ENCODE peak calls at places on chromosomes 4 and X, in seven cellular contexts. H is HEK293T, X is mucosa of gallbladder, F is pons, D is T-helper 2 cell, R is tibial nerve, E is astrocyte of the spinal cord. W is an unnamed sample.

GRCh38 chr4:177367336-177367735 is 57.7 kb downstream of the NEIL3 start:
- DNase-seq in H (peak), X (no peak), F (no peak), D (no peak), R (no peak), E (no peak), W (no peak)

GRCh38 chr4:3261411-3262207 is 12.7 kb downstream of the MSANTD1 start:
- DNase-seq in H (no peak), X (no peak), F (no peak), D (no peak), R (no peak), E (no peak), W (no peak)

GRCh38 chrX:107154787-107155620 is 36.4 kb upstream of the RBM41 start:
- DNase-seq in H (no peak), X (no peak), F (no peak), D (no peak), R (no peak), E (peak), W (no peak)

GRCh38 chr4:159425749-159426376 is 323.0 kb downstream of the RAPGEF2 start:
- DNase-seq in H (no peak), X (no peak), F (no peak), D (no peak), R (no peak), E (no peak), W (no peak)

GRCh38 chr4:76486588-76487276 is 51.7 kb downstream of the SHROOM3 start:
- DNase-seq in H (no peak), X (no peak), F (no peak), D (no peak), R (no peak), E (no peak), W (no peak)

GRCh38 chr4:113455081-113455480 is 306.5 kb downstream of the CAMK2D start:
- DNase-seq in H (no peak), X (no peak), F (no peak), D (no peak), R (no peak), E (no peak), W (no peak)

GRCh38 chr4:173433447-173433846 is 34.5 kb upstream of the SCRG1 start:
- DNase-seq in H (no peak), X (no peak), F (no peak), D (no peak), R (no peak), E (no peak), W (no peak)

GRCh38 chrX:155086202-155086840 is 15.0 kb downstream of the BRCC3 start:
- DNase-seq in H (peak), X (no peak), F (no peak), D (peak), R (peak), E (peak), W (peak)

GRCh38 chr4:13920111-13920875 is 292.8 kb upstream of the BOD1L1 start:
- DNase-seq in H (no peak), X (no peak), F (no peak), D (no peak), R (no peak), E (peak), W (no peak)

GRCh38 chr4:128649575-128650205 is 159.8 kb upstream of the JADE1 start:
- DNase-seq in H (no peak), X (peak), F (no peak), D (no peak), R (no peak), E (peak), W (no peak)

GRCh38 chr4:171891038-171891437 is 77.8 kb downstream of the GALNTL6 start:
- DNase-seq in H (no peak), X (no peak), F (no peak), D (no peak), R (no peak), E (no peak), W (no peak)

GRCh38 chr4:13833171-13833804 is 205.8 kb upstream of the BOD1L1 start:
- DNase-seq in H (no peak), X (no peak), F (no peak), D (no peak), R (no peak), E (no peak), W (no peak)

GRCh38 chr4:149595500-149595899 is 220.1 kb downstream of the IQCM start:
- DNase-seq in H (no peak), X (no peak), F (no peak), D (no peak), R (no peak), E (no peak), W (no peak)

GRCh38 chr4:44319129-44319528 is 129.5 kb downstream of the KCTD8 start:
- DNase-seq in H (no peak), X (no peak), F (no peak), D (no peak), R (no peak), E (no peak), W (no peak)

GRCh38 chr4:72500214-72500613 is 68.8 kb downstream of the ADAMTS3 start:
- DNase-seq in H (no peak), X (no peak), F (no peak), D (no peak), R (no peak), E (no peak), W (no peak)

GRCh38 chr4:173057442-173057841 is 111.2 kb upstream of the GALNT7 start:
- DNase-seq in H (no peak), X (no peak), F (peak), D (no peak), R (no peak), E (no peak), W (no peak)

GRCh38 chrX:71181910-71182799 is 37.5 kb downstream of the NLGN3 start:
- DNase-seq in H (peak), X (peak), F (peak), D (peak), R (peak), E (peak), W (peak)

GRCh38 chr4:145230726-145231125 is 50.3 kb upstream of the OTUD4 start:
- DNase-seq in H (no peak), X (no peak), F (no peak), D (no peak), R (no peak), E (no peak), W (no peak)

GRCh38 chr4:81030617-81031388 is at the start of gene BMP3:
- DNase-seq in H (peak), X (no peak), F (no peak), D (no peak), R (peak), E (peak), W (no peak)

GRCh38 chr4:182778222-182778982 is 138.8 kb downstream of the DCTD start:
- DNase-seq in H (no peak), X (no peak), F (no peak), D (no peak), R (no peak), E (no peak), W (no peak)

GRCh38 chr4:26183017-26183416 is 137.8 kb upstream of the RBPJ start:
- DNase-seq in H (no peak), X (no peak), F (no peak), D (no peak), R (no peak), E (no peak), W (no peak)

GRCh38 chrX:41110801-41111625 is 25.8 kb downstream of the USP9X start:
- DNase-seq in H (no peak), X (no peak), F (no peak), D (no peak), R (no peak), E (no peak), W (no peak)

GRCh38 chr4:6619116-6619465 is 21.4 kb upstream of the MRFAP1 start:
- DNase-seq in H (no peak), X (no peak), F (no peak), D (no peak), R (no peak), E (no peak), W (no peak)

GRCh38 chr4:168868856-168869201 is 141.2 kb downstream of the CBR4 start:
- DNase-seq in H (no peak), X (no peak), F (no peak), D (no peak), R (no peak), E (no peak), W (no peak)

GRCh38 chr4:176839656-176840055 is 46.9 kb upstream of the VEGFC start:
- DNase-seq in H (no peak), X (no peak), F (no peak), D (no peak), R (no peak), E (no peak), W (no peak)

GRCh38 chr4:8323947-8324555 is 54.5 kb downstream of the HTRA3 start:
- DNase-seq in H (no peak), X (no peak), F (no peak), D (no peak), R (no peak), E (no peak), W (no peak)

GRCh38 chr4:33512397-33512796 is 2731.9 kb downstream of the ARAP2 start:
- DNase-seq in H (no peak), X (no peak), F (peak), D (no peak), R (peak), E (no peak), W (no peak)

GRCh38 chr4:1767058-1767769 is 25.9 kb upstream of the FGFR3 start:
- DNase-seq in H (peak), X (no peak), F (no peak), D (no peak), R (no peak), E (no peak), W (no peak)

GRCh38 chr4:74304136-74304628 is 4.1 kb upstream of the EPGN start:
- DNase-seq in H (no peak), X (no peak), F (no peak), D (no peak), R (no peak), E (no peak), W (no peak)

GRCh38 chr4:155478336-155478825 is 101.6 kb upstream of the MAP9 start:
- DNase-seq in H (no peak), X (no peak), F (no peak), D (no peak), R (no peak), E (no peak), W (no peak)

GRCh38 chr4:121632686-121633085 is 64.1 kb downstream of the ANXA5 start:
- DNase-seq in H (no peak), X (no peak), F (no peak), D (no peak), R (no peak), E (no peak), W (no peak)

GRCh38 chr4:185573651-185574199 is 38.4 kb upstream of the PDLIM3 start:
- DNase-seq in H (peak), X (no peak), F (no peak), D (no peak), R (no peak), E (peak), W (no peak)

GRCh38 chr4:86934772-86935498 is at the start of gene AFF1:
- DNase-seq in H (peak), X (peak), F (peak), D (peak), R (peak), E (peak), W (peak)

GRCh38 chr4:173237152-173237551 is 68.5 kb downstream of the GALNT7 start:
- DNase-seq in H (no peak), X (no peak), F (no peak), D (no peak), R (no peak), E (no peak), W (no peak)

GRCh38 chrX:15564981-15565579 is 35.7 kb downstream of the ACE2 start:
- DNase-seq in H (peak), X (peak), F (peak), D (no peak), R (peak), E (peak), W (no peak)